ENCODE peak calls at places on chromosomes 16 and 17, in ten cellular contexts. T is fibroblast of gingiva; D is stomach; V is OCI-M1; Y is activated CD4-positive, alpha-beta T cell treated with anti-CD3 and anti-CD28 coated beads for 36 hours; K is Caki2; B is T-helper 1 cell; A is hypothalamus; P is cardiac fibroblast; J is GM13976. E is an unnamed sample.

GRCh38 chr17:29237476-29238132 is 9.1 kb upstream of the CRYBA1 start:
- DNase-seq in B (no peak), A (no peak), V (peak; percentile 94), D (no peak), P (peak; percentile 79), T (no peak), K (peak; percentile 31), Y (no peak), J (no peak), E (no peak)

GRCh38 chr17:72974605-72975232 is 117.8 kb downstream of the SLC39A11 start:
- DNase-seq in T (no peak), B (no peak), J (no peak), K (no peak), D (no peak), P (no peak), Y (no peak), V (no peak), A (no peak), E (no peak)

GRCh38 chr17:82926081-82926480 is 86.3 kb upstream of the ZNF750 start:
- DNase-seq in K (no peak), A (no peak), J (no peak), P (no peak), V (no peak), Y (no peak), T (no peak), B (no peak), D (no peak), E (no peak)

GRCh38 chr16:31367875-31368274 is 12.9 kb downstream of the ITGAX start:
- DNase-seq in K (no peak), V (no peak), Y (no peak), B (no peak), A (no peak), T (no peak), J (no peak), P (no peak), D (no peak), E (no peak)

GRCh38 chr17:83195330-83196087 is 116.1 kb downstream of the METRNL start:
- DNase-seq in K (no peak), Y (peak; percentile 17), P (peak; percentile 59), V (no peak), J (no peak), T (peak; percentile 97), B (no peak), D (peak; percentile 77), A (no peak), E (peak; percentile 32)

GRCh38 chr16:89431158-89431584 is 59.2 kb downstream of the ANKRD11 start:
- DNase-seq in A (no peak), P (peak; percentile 36), K (peak; percentile 61), J (no peak), B (no peak), V (no peak), T (peak; percentile 88), Y (no peak), D (peak; percentile 50), E (no peak)

GRCh38 chr17:49690256-49690655 is 12.4 kb upstream of the SPOP start:
- DNase-seq in J (no peak), B (no peak), P (no peak), T (no peak), A (no peak), Y (no peak), D (no peak), V (no peak), K (no peak), E (no peak)

GRCh38 chr16:78307824-78308528 is 208.5 kb downstream of the WWOX start:
- DNase-seq in D (no peak), T (no peak), P (no peak), J (no peak), K (no peak), B (no peak), V (no peak), A (no peak), Y (no peak), E (no peak)

GRCh38 chr16:55149622-55150021 is 174.4 kb upstream of the IRX6 start:
- DNase-seq in K (no peak), J (no peak), V (no peak), A (no peak), P (no peak), D (no peak), B (no peak), T (no peak), Y (no peak), E (no peak)

GRCh38 chr17:63431618-63431938 is 14.5 kb downstream of the CYB561 start:
- DNase-seq in Y (no peak), T (no peak), J (no peak), V (no peak), D (no peak), A (no peak), B (no peak), P (no peak), K (no peak), E (no peak)

GRCh38 chr17:27456681-27457404 is 595 bp downstream of the KSR1 start:
- DNase-seq in K (no peak), P (peak; percentile 30), T (peak; percentile 13), V (no peak), Y (peak; percentile 35), D (no peak), B (peak; percentile 10), A (no peak), J (no peak), E (no peak)

GRCh38 chr16:1817276-1817589 is 9.4 kb downstream of the HAGH start:
- DNase-seq in J (no peak), B (no peak), V (no peak), Y (no peak), A (no peak), P (no peak), K (no peak), T (no peak), D (no peak), E (no peak)

GRCh38 chr16:50507397-50507796 is 40.8 kb upstream of the NKD1 start:
- DNase-seq in D (no peak), B (no peak), K (no peak), P (no peak), V (no peak), Y (no peak), J (no peak), T (no peak), A (no peak), E (no peak)

E was measured in hippocampal formation.